ENCODE peak calls at places on chromosomes 3 and 15, in ten cellular contexts. One of them, this sample, is unnamed.

GRCh38 chr3:98966862-98967554 is 65.5 kb upstream of the DCBLD2 start:
- DNase-seq in fibroblast of pulmonary artery: no peak
- DNase-seq in endodermal cell: no peak
- DNase-seq in left ventricle myocardium inferior: no peak
- DNase-seq in OCI-LY7: no peak
- DNase-seq in heart left ventricle: no peak
- DNase-seq in uterus: no peak
- DNase-seq in A549: peak
- DNase-seq in fibroblast of the aortic adventitia: no peak
- DNase-seq in lower lobe of right lung: no peak
- DNase-seq in this sample: no peak

GRCh38 chr3:66297917-66298316 is 77.1 kb downstream of the SLC25A26 start:
- DNase-seq in lower lobe of right lung: no peak
- DNase-seq in heart left ventricle: no peak
- DNase-seq in fibroblast of the aortic adventitia: peak
- DNase-seq in uterus: no peak
- DNase-seq in endodermal cell: no peak
- DNase-seq in fibroblast of pulmonary artery: peak
- DNase-seq in OCI-LY7: no peak
- DNase-seq in A549: no peak
- DNase-seq in left ventricle myocardium inferior: no peak
- DNase-seq in this sample: peak

GRCh38 chr15:90340345-90340744 is 11.7 kb upstream of the ZNF774 start:
- DNase-seq in endodermal cell: peak
- DNase-seq in left ventricle myocardium inferior: no peak
- DNase-seq in lower lobe of right lung: no peak
- DNase-seq in fibroblast of the aortic adventitia: no peak
- DNase-seq in OCI-LY7: peak
- DNase-seq in fibroblast of pulmonary artery: no peak
- DNase-seq in A549: no peak
- DNase-seq in heart left ventricle: no peak
- DNase-seq in uterus: no peak
- DNase-seq in this sample: no peak

GRCh38 chr15:60362318-60363023 is 35.3 kb downstream of the ANXA2 start:
- DNase-seq in left ventricle myocardium inferior: no peak
- DNase-seq in A549: peak
- DNase-seq in fibroblast of the aortic adventitia: peak
- DNase-seq in endodermal cell: peak
- DNase-seq in fibroblast of pulmonary artery: peak
- DNase-seq in lower lobe of right lung: no peak
- DNase-seq in OCI-LY7: no peak
- DNase-seq in heart left ventricle: no peak
- DNase-seq in uterus: no peak
- DNase-seq in this sample: peak

GRCh38 chr15:52290329-52290728 is 5.3 kb downstream of the MYO5C start:
- DNase-seq in endodermal cell: no peak
- DNase-seq in left ventricle myocardium inferior: no peak
- DNase-seq in heart left ventricle: no peak
- DNase-seq in fibroblast of pulmonary artery: no peak
- DNase-seq in fibroblast of the aortic adventitia: no peak
- DNase-seq in uterus: no peak
- DNase-seq in A549: no peak
- DNase-seq in OCI-LY7: peak
- DNase-seq in lower lobe of right lung: no peak
- DNase-seq in this sample: no peak

GRCh38 chr3:32113566-32113965 is 7.1 kb downstream of the GPD1L start:
- DNase-seq in uterus: no peak
- DNase-seq in OCI-LY7: no peak
- DNase-seq in heart left ventricle: no peak
- DNase-seq in lower lobe of right lung: no peak
- DNase-seq in left ventricle myocardium inferior: no peak
- DNase-seq in endodermal cell: peak
- DNase-seq in fibroblast of the aortic adventitia: no peak
- DNase-seq in fibroblast of pulmonary artery: no peak
- DNase-seq in A549: no peak
- DNase-seq in this sample: no peak

GRCh38 chr3:12948891-12949711 is 107.7 kb upstream of the RPL32 start:
- DNase-seq in OCI-LY7: peak
- DNase-seq in left ventricle myocardium inferior: no peak
- DNase-seq in endodermal cell: no peak
- DNase-seq in fibroblast of the aortic adventitia: peak
- DNase-seq in uterus: no peak
- DNase-seq in heart left ventricle: no peak
- DNase-seq in A549: no peak
- DNase-seq in lower lobe of right lung: peak
- DNase-seq in fibroblast of pulmonary artery: peak
- DNase-seq in this sample: no peak

GRCh38 chr15:82081904-82082810 is 36.3 kb upstream of the MEX3B start:
- DNase-seq in OCI-LY7: no peak
- DNase-seq in fibroblast of pulmonary artery: peak
- DNase-seq in heart left ventricle: no peak
- DNase-seq in left ventricle myocardium inferior: no peak
- DNase-seq in A549: no peak
- DNase-seq in fibroblast of the aortic adventitia: peak
- DNase-seq in endodermal cell: peak
- DNase-seq in lower lobe of right lung: no peak
- DNase-seq in uterus: no peak
- DNase-seq in this sample: peak

GRCh38 chr3:100761211-100761921 is 52.1 kb downstream of the TFG start:
- DNase-seq in uterus: no peak
- DNase-seq in A549: no peak
- DNase-seq in left ventricle myocardium inferior: no peak
- DNase-seq in OCI-LY7: peak
- DNase-seq in lower lobe of right lung: no peak
- DNase-seq in fibroblast of the aortic adventitia: no peak
- DNase-seq in heart left ventricle: no peak
- DNase-seq in fibroblast of pulmonary artery: no peak
- DNase-seq in endodermal cell: peak
- DNase-seq in this sample: no peak

GRCh38 chr3:21747376-21747775 is 3.6 kb downstream of the ZNF385D start:
- DNase-seq in A549: no peak
- DNase-seq in left ventricle myocardium inferior: no peak
- DNase-seq in heart left ventricle: no peak
- DNase-seq in lower lobe of right lung: no peak
- DNase-seq in OCI-LY7: no peak
- DNase-seq in fibroblast of pulmonary artery: no peak
- DNase-seq in uterus: no peak
- DNase-seq in endodermal cell: no peak
- DNase-seq in fibroblast of the aortic adventitia: peak
- DNase-seq in this sample: no peak

GRCh38 chr3:38003371-38003816 is 12.8 kb downstream of the VILL start:
- DNase-seq in fibroblast of the aortic adventitia: peak
- DNase-seq in left ventricle myocardium inferior: peak
- DNase-seq in uterus: peak
- DNase-seq in endodermal cell: peak
- DNase-seq in lower lobe of right lung: peak
- DNase-seq in A549: peak
- DNase-seq in heart left ventricle: peak
- DNase-seq in fibroblast of pulmonary artery: peak
- DNase-seq in OCI-LY7: peak
- DNase-seq in this sample: peak

DNA sequence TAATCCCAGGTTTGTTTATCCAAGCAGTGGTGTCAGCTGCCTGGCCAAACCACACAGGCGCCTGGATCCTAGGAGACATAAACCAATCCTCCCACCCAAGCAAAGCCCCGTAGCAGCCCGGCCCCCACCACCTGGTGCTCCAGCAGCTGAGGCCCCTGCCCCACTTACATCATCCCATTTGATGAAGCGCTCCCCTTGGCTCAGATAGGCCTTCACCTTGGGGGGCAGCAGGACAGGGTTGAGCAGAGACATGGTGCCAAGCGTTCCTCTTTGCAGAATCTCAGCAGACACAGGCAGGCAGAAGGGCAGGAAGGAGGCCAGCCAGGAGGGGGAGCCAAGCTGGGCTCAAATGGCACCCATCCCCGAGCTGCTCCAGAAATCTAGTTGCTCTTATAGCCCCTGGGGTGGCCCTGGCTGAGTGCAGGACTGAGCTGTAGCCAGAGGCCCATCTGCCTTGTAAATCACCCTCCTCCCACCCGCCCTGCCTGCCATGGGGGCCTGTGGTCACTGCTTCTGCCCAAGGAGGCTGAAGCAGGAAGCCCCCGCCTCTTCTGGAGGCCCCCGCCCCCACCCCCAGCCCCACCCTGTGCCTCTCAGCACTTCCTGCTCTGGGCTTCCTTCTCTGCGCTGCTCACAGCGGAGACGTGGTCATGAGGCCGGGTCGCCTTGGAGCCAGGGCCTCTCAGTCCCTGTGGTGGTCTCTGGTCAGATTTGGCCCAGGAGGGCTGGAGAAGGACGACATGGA is at the start of gene PLCB2:
- DNase-seq in A549: peak
- DNase-seq in endodermal cell: peak
- DNase-seq in heart left ventricle: peak
- DNase-seq in fibroblast of pulmonary artery: no peak
- DNase-seq in OCI-LY7: peak
- DNase-seq in fibroblast of the aortic adventitia: no peak
- DNase-seq in lower lobe of right lung: peak
- DNase-seq in left ventricle myocardium inferior: peak
- DNase-seq in uterus: no peak
- DNase-seq in this sample: no peak
- H3K4me3 ChIP-seq in A549: no peak
- H3K4me3 ChIP-seq in endodermal cell: no peak
- H3K4me3 ChIP-seq in heart left ventricle: no peak
- H3K4me3 ChIP-seq in fibroblast of pulmonary artery: no peak
- H3K4me3 ChIP-seq in OCI-LY7: no peak
- H3K4me3 ChIP-seq in fibroblast of the aortic adventitia: no peak
- H3K4me3 ChIP-seq in lower lobe of right lung: peak
- H3K4me3 ChIP-seq in left ventricle myocardium inferior: peak
- H3K4me3 ChIP-seq in uterus: no peak
- H3K4me3 ChIP-seq in this sample: no peak

DNA sequence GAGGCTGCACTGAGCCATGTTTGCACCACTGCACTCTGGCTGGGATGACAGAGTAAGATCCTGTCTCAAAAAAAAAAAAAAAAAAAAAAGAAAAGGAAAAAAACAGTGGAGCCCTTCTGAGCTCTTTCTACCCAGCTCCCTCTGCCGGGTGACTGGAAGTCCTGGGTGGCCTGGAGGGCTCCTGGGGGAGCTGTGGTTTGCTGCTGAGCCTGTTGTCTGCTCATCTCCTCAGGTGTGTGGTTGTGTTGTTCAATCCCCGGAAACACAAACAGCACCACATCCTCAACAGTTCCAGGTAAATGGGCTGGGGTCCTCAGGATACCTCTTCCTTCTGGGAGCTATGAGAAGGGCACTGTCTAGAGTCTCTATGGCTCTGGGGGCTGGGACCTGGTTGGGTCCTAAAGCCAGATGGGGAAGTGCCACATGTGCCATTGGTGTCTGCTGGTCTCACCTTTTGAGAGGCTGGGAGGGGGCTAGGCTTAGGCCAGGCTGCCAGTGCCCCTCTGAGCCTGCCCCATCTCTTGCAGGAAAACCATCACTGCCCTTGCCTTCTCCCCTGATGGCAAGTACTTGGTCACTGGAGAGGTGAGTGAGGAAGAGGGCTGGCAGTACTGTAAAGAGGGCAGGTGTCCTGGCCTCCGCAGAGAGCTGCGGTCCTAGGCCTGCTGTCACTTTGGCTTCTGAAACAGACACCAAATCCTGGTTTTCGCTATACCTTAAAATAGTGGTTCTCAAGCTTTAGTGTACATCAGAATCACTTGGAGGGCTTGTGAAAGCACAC is 17.1 kb upstream of the JMJD7 start:
- DNase-seq in heart left ventricle: no peak
- DNase-seq in OCI-LY7: peak
- DNase-seq in endodermal cell: no peak
- DNase-seq in fibroblast of the aortic adventitia: no peak
- DNase-seq in lower lobe of right lung: no peak
- DNase-seq in uterus: no peak
- DNase-seq in left ventricle myocardium inferior: no peak
- DNase-seq in fibroblast of pulmonary artery: no peak
- DNase-seq in A549: no peak
- DNase-seq in this sample: no peak
- TF ChIP-seq CTCF in heart left ventricle: no peak
- TF ChIP-seq CTCF in OCI-LY7: no peak
- TF ChIP-seq CTCF in endodermal cell: no peak
- TF ChIP-seq CTCF in fibroblast of the aortic adventitia: no peak
- TF ChIP-seq CTCF in lower lobe of right lung: no peak
- TF ChIP-seq CTCF in uterus: no peak
- TF ChIP-seq CTCF in left ventricle myocardium inferior: no peak
- TF ChIP-seq CTCF in fibroblast of pulmonary artery: no peak
- TF ChIP-seq CTCF in A549: no peak
- TF ChIP-seq CTCF in this sample: peak

DNA sequence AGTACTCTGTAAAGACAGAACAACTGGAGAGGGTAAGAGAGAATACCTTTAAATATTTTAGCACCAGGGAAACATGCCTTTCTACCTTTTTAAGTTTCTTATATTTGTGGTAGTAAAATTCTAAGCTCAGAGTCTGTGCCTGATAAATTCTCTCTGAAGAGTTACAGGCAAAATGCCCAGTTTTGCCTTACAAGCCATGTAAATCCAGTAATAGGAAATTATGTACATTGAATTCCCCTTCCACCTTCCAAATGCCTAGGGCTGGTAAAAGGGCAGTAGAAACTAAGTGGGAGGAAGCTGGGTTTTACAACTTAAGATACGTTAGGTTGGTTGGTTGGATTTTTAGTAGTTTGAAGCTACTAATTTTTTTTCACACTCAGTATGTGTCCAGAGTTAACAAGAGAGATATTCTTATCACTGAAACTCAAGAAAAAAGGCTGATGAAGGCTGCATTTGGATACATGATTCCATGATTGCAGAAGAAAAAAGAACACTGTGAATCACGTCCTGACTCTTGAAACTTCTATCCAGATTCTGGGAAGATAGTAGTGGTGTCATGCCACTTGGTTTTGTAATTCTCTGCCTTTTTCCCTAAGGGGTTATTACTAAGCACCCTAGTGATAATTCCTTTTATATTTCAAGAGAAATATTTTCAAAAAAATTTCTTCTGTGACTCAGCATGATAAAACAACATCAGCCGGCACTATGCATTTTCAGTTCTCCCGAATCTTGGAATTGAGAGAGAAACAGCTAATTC is 43.0 kb upstream of the TP63 start:
- DNase-seq in heart left ventricle: no peak
- DNase-seq in lower lobe of right lung: no peak
- DNase-seq in uterus: no peak
- DNase-seq in A549: peak
- DNase-seq in fibroblast of the aortic adventitia: peak
- DNase-seq in left ventricle myocardium inferior: no peak
- DNase-seq in OCI-LY7: no peak
- DNase-seq in fibroblast of pulmonary artery: peak
- DNase-seq in endodermal cell: no peak
- DNase-seq in this sample: peak
- H3K4me3 ChIP-seq in heart left ventricle: no peak
- H3K4me3 ChIP-seq in lower lobe of right lung: no peak
- H3K4me3 ChIP-seq in uterus: no peak
- H3K4me3 ChIP-seq in A549: no peak
- H3K4me3 ChIP-seq in fibroblast of the aortic adventitia: no peak
- H3K4me3 ChIP-seq in left ventricle myocardium inferior: no peak
- H3K4me3 ChIP-seq in OCI-LY7: no peak
- H3K4me3 ChIP-seq in fibroblast of pulmonary artery: peak
- H3K4me3 ChIP-seq in endodermal cell: no peak
- H3K4me3 ChIP-seq in this sample: no peak

GRCh38 chr3:117567903-117568302 is 858.3 kb downstream of the TUSC7 start:
- DNase-seq in left ventricle myocardium inferior: no peak
- DNase-seq in OCI-LY7: no peak
- DNase-seq in endodermal cell: no peak
- DNase-seq in fibroblast of the aortic adventitia: no peak
- DNase-seq in fibroblast of pulmonary artery: no peak
- DNase-seq in uterus: no peak
- DNase-seq in heart left ventricle: no peak
- DNase-seq in A549: no peak
- DNase-seq in lower lobe of right lung: no peak
- DNase-seq in this sample: peak
- TF ChIP-seq CTCF in left ventricle myocardium inferior: no peak
- TF ChIP-seq CTCF in OCI-LY7: no peak
- TF ChIP-seq CTCF in endodermal cell: no peak
- TF ChIP-seq CTCF in fibroblast of the aortic adventitia: no peak
- TF ChIP-seq CTCF in fibroblast of pulmonary artery: no peak
- TF ChIP-seq CTCF in uterus: no peak
- TF ChIP-seq CTCF in heart left ventricle: no peak
- TF ChIP-seq CTCF in A549: no peak
- TF ChIP-seq CTCF in lower lobe of right lung: no peak
- TF ChIP-seq CTCF in this sample: no peak

This sample was measured in choroid plexus epithelial cell.